ENCODE peak calls at places on chromosomes 16 and 17, in five cellular contexts. N, P, S, W and D are unnamed samples.

GRCh38 chr16:69166221-69166833 is 20.6 kb upstream of the SNTB2 start:
- DNase-seq in S (no peak), N (no peak), W (no peak), P (no peak), D (no peak)

GRCh38 chr16:27721548-27722265 is 171.8 kb downstream of the KATNIP start:
- DNase-seq in N (no peak), P (no peak), W (no peak), S (no peak), D (peak)

GRCh38 chr16:66832661-66833305 is 2.0 kb upstream of the NAE1 start:
- DNase-seq in P (no peak), W (no peak), S (no peak), N (no peak), D (no peak)

GRCh38 chr17:82242977-82243647 is 14.3 kb downstream of the SLC16A3 start:
- DNase-seq in P (no peak), S (no peak), N (no peak), W (no peak), D (no peak)

GRCh38 chr16:1169285-1170075 is 16.6 kb downstream of the CACNA1H start:
- DNase-seq in N (no peak), W (no peak), S (no peak), P (no peak), D (no peak)

GRCh38 chr17:27379863-27380533 is 76.2 kb upstream of the KSR1 start:
- DNase-seq in P (no peak), N (no peak), W (peak), S (no peak), D (no peak)

GRCh38 chr17:8838551-8839095 is 28.9 kb downstream of the PIK3R6 start:
- DNase-seq in S (no peak), P (no peak), N (no peak), W (no peak), D (no peak)

GRCh38 chr17:81223758-81224122 is 975 bp upstream of the CEP131 start:
- DNase-seq in S (no peak), N (no peak), P (no peak), W (no peak), D (no peak)

GRCh38 chr17:48244121-48244711 is 136.7 kb downstream of the SNX11 start:
- DNase-seq in N (peak), P (no peak), S (no peak), W (peak), D (no peak)

GRCh38 chr17:82449883-82450356 is 632 bp downstream of the CYBC1 start:
- DNase-seq in N (no peak), S (no peak), P (no peak), W (no peak), D (no peak)

GRCh38 chr17:7101531-7101930 is 13.1 kb downstream of the ASGR2 start:
- DNase-seq in N (no peak), P (no peak), W (no peak), S (no peak), D (no peak)

GRCh38 chr16:19666451-19666850 is 51.6 kb downstream of the KNOP1 start:
- DNase-seq in P (no peak), S (no peak), W (no peak), N (no peak), D (no peak)

GRCh38 chr17:40315206-40315605 is 6.2 kb downstream of the RARA start:
- DNase-seq in P (no peak), N (no peak), W (no peak), S (peak), D (no peak)

GRCh38 chr17:50621562-50621961 is 13.1 kb upstream of the ABCC3 start:
- DNase-seq in W (no peak), S (no peak), P (no peak), N (no peak), D (no peak)

GRCh38 chr16:12257926-12258561 is 281.5 kb downstream of the SNX29 start:
- DNase-seq in S (peak), W (peak), P (no peak), N (no peak), D (peak)

GRCh38 chr17:1908699-1909309 is 79.0 kb downstream of the RPA1 start:
- DNase-seq in N (peak), W (peak), P (no peak), S (peak), D (peak)